ENCODE peak calls at places on chromosome 19, in six cellular contexts. P is pancreas; U is tibial artery; J is GM23338; O is CD8-positive, alpha-beta memory T cell; T is naive thymus-derived CD4-positive, alpha-beta T cell. Y is an unnamed sample. For H3K36me3, the result is how much of the 10 kb centered on the place peaks cover.

GRCh38 chr19:10334340-10335148 is 1.2 kb upstream of the RAVER1 start:
- DNase-seq in P (peak), U (peak), J (peak), O (peak), T (peak), Y (peak)

GRCh38 chr19:6273701-6274601 is 5.8 kb downstream of the MLLT1 start:
- DNase-seq in P (peak), U (peak), J (no peak), O (no peak), T (no peak), Y (no peak)

GRCh38 chr19:42397315-42398166 is 7.4 kb upstream of the CNFN start:
- DNase-seq in P (no peak), U (no peak), J (no peak), O (no peak), T (no peak), Y (no peak)

GRCh38 chr19:7391218-7391670 is 42.5 kb downstream of the ARHGEF18 start:
- DNase-seq in P (peak), U (no peak), J (no peak), O (no peak), T (no peak), Y (no peak)

GRCh38 chr19:14081797-14082674 is 3.5 kb downstream of the C19orf67 start:
- DNase-seq in P (peak), U (no peak), J (no peak), O (no peak), T (no peak), Y (no peak)

GRCh38 chr19:40246292-40247073 is 20.0 kb upstream of the CCNP start:
- DNase-seq in P (no peak), U (no peak), J (no peak), O (no peak), T (no peak), Y (no peak)

GRCh38 chr19:49056101-49056901 is 1.2 kb downstream of the CGB7 start:
- DNase-seq in P (peak), U (peak), J (peak), O (peak), T (peak), Y (peak)

GRCh38 chr19:28694812-28695211 is 518.1 kb downstream of the UQCRFS1 start:
- DNase-seq in P (no peak), U (no peak), J (no peak), O (no peak), T (no peak), Y (no peak)

GRCh38 chr19:6519289-6519688 is 11.5 kb upstream of the TNFSF9 start:
- DNase-seq in P (no peak), U (no peak), J (no peak), O (no peak), T (no peak), Y (peak)

GRCh38 chr19:28444371-28444770 is 768.6 kb downstream of the UQCRFS1 start:
- DNase-seq in P (no peak), U (no peak), J (no peak), O (no peak), T (no peak), Y (no peak)

GRCh38 chr19:3412066-3412465 is 45.7 kb downstream of the NFIC start:
- DNase-seq in P (no peak), U (no peak), J (no peak), O (no peak), T (no peak), Y (no peak)

GRCh38 chr19:55373993-55374757 is 2.5 kb upstream of the TMEM190 start:
- DNase-seq in P (no peak), U (no peak), J (no peak), O (no peak), T (no peak), Y (no peak)

GRCh38 chr19:33684550-33685303 is 63.0 kb downstream of the CHST8 start:
- DNase-seq in P (no peak), U (peak), J (no peak), O (no peak), T (no peak), Y (no peak)

GRCh38 chr19:48833977-48834376 is 2.3 kb downstream of the HSD17B14 start:
- DNase-seq in P (no peak), U (no peak), J (peak), O (no peak), T (no peak), Y (peak)

GRCh38 chr19:15199652-15200574 is 882 bp downstream of the NOTCH3 start:
- DNase-seq in P (peak), U (peak), J (peak), O (no peak), T (no peak), Y (no peak)

GRCh38 chr19:46634656-46635218 is 1.3 kb downstream of the GNG8 start:
- DNase-seq in P (no peak), U (no peak), J (peak), O (no peak), T (no peak), Y (peak)
- H3K4me3 ChIP-seq in P (no peak), U (peak), J (peak), O (no peak), T (peak), Y (no peak)

DNA sequence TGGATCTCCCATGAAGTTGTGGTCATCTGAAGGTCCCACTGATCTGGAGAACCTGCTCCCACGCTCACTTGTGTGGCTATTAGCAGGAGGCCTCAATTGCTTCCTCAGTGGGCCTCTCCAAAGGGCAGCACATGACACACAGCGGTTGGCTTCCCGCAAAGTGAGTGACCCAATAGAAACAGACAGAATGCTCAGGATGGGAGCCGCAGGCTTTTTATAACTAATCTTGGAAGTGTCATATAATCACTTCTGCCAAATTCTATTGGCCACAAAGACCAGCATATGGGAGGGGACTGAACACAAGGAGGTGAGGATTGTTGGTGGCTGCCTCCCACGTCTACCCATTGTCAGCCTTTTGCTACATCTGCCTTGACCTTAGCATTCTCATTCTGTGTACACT is 22.1 kb upstream of the EHD2 start:
- DNase-seq in P (no peak), U (no peak), J (no peak), O (no peak), T (no peak), Y (no peak)
- H3K36me3 ChIP-seq in P (under half), U (half or more), J (under half), O (under half), T (under half), Y (under half)

GRCh38 chr19:39083599-39083982 is 577 bp upstream of the ACP7 start:
- DNase-seq in P (no peak), U (no peak), J (no peak), O (peak), T (no peak), Y (no peak)
- H3K4me3 ChIP-seq in P (peak), U (no peak), J (peak), O (peak), T (peak), Y (no peak)

GRCh38 chr19:47187023-47187655 is 43.9 kb downstream of the BBC3 start:
- DNase-seq in P (no peak), U (no peak), J (no peak), O (no peak), T (no peak), Y (no peak)

GRCh38 chr19:47186337-47187022 is 44.5 kb downstream of the BBC3 start:
- DNase-seq in P (no peak), U (no peak), J (no peak), O (peak), T (peak), Y (no peak)

GRCh38 chr19:47190167-47190727 is 40.8 kb downstream of the BBC3 start:
- DNase-seq in P (peak), U (peak), J (no peak), O (peak), T (peak), Y (no peak)

GRCh38 chr19:47188507-47189033 is 42.4 kb downstream of the BBC3 start:
- DNase-seq in P (no peak), U (no peak), J (no peak), O (no peak), T (no peak), Y (no peak)

DNA sequence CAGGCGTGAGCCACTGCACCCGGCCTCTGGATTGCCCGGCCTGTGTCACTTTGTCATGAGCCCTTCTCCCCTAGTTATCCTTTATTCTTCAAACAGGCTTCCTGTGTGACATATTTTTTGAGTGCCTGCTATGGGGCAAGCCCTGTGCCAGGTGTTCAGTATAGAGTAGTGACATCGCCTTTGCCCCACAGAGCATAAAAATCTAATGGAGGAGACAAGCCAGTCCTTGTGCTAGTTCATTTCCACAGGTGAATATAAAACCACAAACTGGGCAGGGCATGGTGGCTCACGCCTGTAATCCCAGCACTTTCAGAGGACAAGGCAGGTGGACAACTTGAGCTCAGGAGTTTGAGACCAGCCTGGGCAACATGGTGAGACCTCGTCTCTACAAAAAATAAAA is 43.2 kb downstream of the BBC3 start:
- DNase-seq in P (no peak), U (no peak), J (no peak), O (no peak), T (no peak), Y (no peak)
- H3K36me3 ChIP-seq in P (under half), U (under half), J (under half), O (under half), T (under half), Y (under half)

GRCh38 chr19:4916292-4917082 is 7.2 kb downstream of the UHRF1 start:
- DNase-seq in P (no peak), U (no peak), J (no peak), O (peak), T (peak), Y (no peak)
- H3K4me3 ChIP-seq in P (no peak), U (peak), J (no peak), O (peak), T (peak), Y (no peak)